ENCODE peak calls at places on chromosomes 1 and 21, in nine cellular contexts. One of them, this sample, is unnamed.

GRCh38 chr1:207805841-207806421 is 54.1 kb downstream of the CD46 start:
- DNase-seq in AG09309: peak; percentile 96
- DNase-seq in spleen: no peak
- DNase-seq in adrenal gland: peak; percentile 91
- DNase-seq in osteoblast: peak; percentile 95
- DNase-seq in astrocyte of the spinal cord: peak; percentile 92
- DNase-seq in HL-60: no peak
- DNase-seq in cardiac muscle cell: no peak
- DNase-seq in AG09319: peak; percentile 92
- DNase-seq in this sample: peak; percentile 64

GRCh38 chr1:64487061-64487460 is 17.1 kb downstream of the CACHD1 start:
- DNase-seq in astrocyte of the spinal cord: no peak
- DNase-seq in osteoblast: no peak
- DNase-seq in cardiac muscle cell: no peak
- DNase-seq in adrenal gland: no peak
- DNase-seq in AG09309: no peak
- DNase-seq in spleen: no peak
- DNase-seq in HL-60: no peak
- DNase-seq in AG09319: no peak
- DNase-seq in this sample: no peak

GRCh38 chr1:41535236-41535720 is 50.8 kb upstream of the EDN2 start:
- DNase-seq in astrocyte of the spinal cord: no peak
- DNase-seq in adrenal gland: no peak
- DNase-seq in osteoblast: no peak
- DNase-seq in AG09319: no peak
- DNase-seq in AG09309: no peak
- DNase-seq in spleen: peak; percentile 47
- DNase-seq in HL-60: no peak
- DNase-seq in cardiac muscle cell: no peak
- DNase-seq in this sample: no peak

GRCh38 chr1:72557446-72558049 is 275.2 kb upstream of the NEGR1 start:
- DNase-seq in AG09319: no peak
- DNase-seq in spleen: no peak
- DNase-seq in osteoblast: peak; percentile 11
- DNase-seq in HL-60: peak; percentile 37
- DNase-seq in AG09309: no peak
- DNase-seq in astrocyte of the spinal cord: peak; percentile 17
- DNase-seq in cardiac muscle cell: peak; percentile 9
- DNase-seq in adrenal gland: no peak
- DNase-seq in this sample: no peak

GRCh38 chr21:41820384-41821080 is 53.7 kb upstream of the RIPK4 start:
- DNase-seq in HL-60: no peak
- DNase-seq in spleen: no peak
- DNase-seq in AG09319: no peak
- DNase-seq in AG09309: no peak
- DNase-seq in astrocyte of the spinal cord: no peak
- DNase-seq in cardiac muscle cell: no peak
- DNase-seq in osteoblast: peak; percentile 34
- DNase-seq in adrenal gland: no peak
- DNase-seq in this sample: no peak

GRCh38 chr21:17554619-17555472 is 42.0 kb downstream of the CXADR start:
- DNase-seq in HL-60: no peak
- DNase-seq in spleen: no peak
- DNase-seq in astrocyte of the spinal cord: no peak
- DNase-seq in cardiac muscle cell: peak; percentile 42
- DNase-seq in AG09319: no peak
- DNase-seq in AG09309: no peak
- DNase-seq in adrenal gland: no peak
- DNase-seq in osteoblast: peak; percentile 73
- DNase-seq in this sample: no peak

GRCh38 chr1:17017435-17017834 is 5.7 kb upstream of the ATP13A2 start:
- DNase-seq in AG09319: no peak
- DNase-seq in osteoblast: no peak
- DNase-seq in adrenal gland: no peak
- DNase-seq in astrocyte of the spinal cord: no peak
- DNase-seq in HL-60: no peak
- DNase-seq in AG09309: no peak
- DNase-seq in spleen: peak; percentile 6
- DNase-seq in cardiac muscle cell: no peak
- DNase-seq in this sample: no peak

GRCh38 chr1:20078166-20078565 is 8.2 kb downstream of the PLA2G5 start:
- DNase-seq in adrenal gland: no peak
- DNase-seq in AG09309: no peak
- DNase-seq in osteoblast: no peak
- DNase-seq in HL-60: no peak
- DNase-seq in cardiac muscle cell: no peak
- DNase-seq in AG09319: no peak
- DNase-seq in astrocyte of the spinal cord: no peak
- DNase-seq in spleen: no peak
- DNase-seq in this sample: no peak

GRCh38 chr1:158153179-158153578 is 27.5 kb upstream of the CD1D start:
- DNase-seq in astrocyte of the spinal cord: no peak
- DNase-seq in HL-60: no peak
- DNase-seq in spleen: no peak
- DNase-seq in AG09309: no peak
- DNase-seq in osteoblast: no peak
- DNase-seq in adrenal gland: no peak
- DNase-seq in cardiac muscle cell: no peak
- DNase-seq in AG09319: no peak
- DNase-seq in this sample: no peak

GRCh38 chr1:53065391-53065790 is 3.4 kb downstream of the PODN start:
- DNase-seq in AG09309: no peak
- DNase-seq in osteoblast: peak; percentile 58
- DNase-seq in AG09319: no peak
- DNase-seq in cardiac muscle cell: no peak
- DNase-seq in adrenal gland: no peak
- DNase-seq in spleen: no peak
- DNase-seq in astrocyte of the spinal cord: no peak
- DNase-seq in HL-60: no peak
- DNase-seq in this sample: no peak

GRCh38 chr1:58862728-58863385 is 79.0 kb upstream of the JUN start:
- DNase-seq in osteoblast: no peak
- DNase-seq in HL-60: no peak
- DNase-seq in spleen: no peak
- DNase-seq in AG09309: no peak
- DNase-seq in cardiac muscle cell: no peak
- DNase-seq in adrenal gland: no peak
- DNase-seq in AG09319: no peak
- DNase-seq in astrocyte of the spinal cord: no peak
- DNase-seq in this sample: no peak

GRCh38 chr1:226126824-226127591 is 59.5 kb downstream of the ACBD3 start:
- DNase-seq in AG09319: no peak
- DNase-seq in astrocyte of the spinal cord: no peak
- DNase-seq in cardiac muscle cell: no peak
- DNase-seq in adrenal gland: no peak
- DNase-seq in osteoblast: peak; percentile 14
- DNase-seq in spleen: peak; percentile 82
- DNase-seq in AG09309: no peak
- DNase-seq in HL-60: no peak
- DNase-seq in this sample: no peak

GRCh38 chr1:157985473-157985872 is 8.0 kb upstream of the KIRREL1 start:
- DNase-seq in AG09319: no peak
- DNase-seq in AG09309: no peak
- DNase-seq in spleen: no peak
- DNase-seq in astrocyte of the spinal cord: no peak
- DNase-seq in osteoblast: no peak
- DNase-seq in adrenal gland: no peak
- DNase-seq in HL-60: no peak
- DNase-seq in cardiac muscle cell: no peak
- DNase-seq in this sample: no peak

GRCh38 chr1:9198538-9199361 is 35.8 kb upstream of the H6PD start:
- DNase-seq in AG09309: no peak
- DNase-seq in spleen: no peak
- DNase-seq in adrenal gland: no peak
- DNase-seq in AG09319: no peak
- DNase-seq in osteoblast: peak; percentile 75
- DNase-seq in cardiac muscle cell: peak; percentile 86
- DNase-seq in astrocyte of the spinal cord: peak; percentile 50
- DNase-seq in HL-60: no peak
- DNase-seq in this sample: no peak

GRCh38 chr1:54581621-54582035 is 33.6 kb downstream of the ACOT11 start:
- DNase-seq in osteoblast: peak; percentile 98
- DNase-seq in cardiac muscle cell: peak; percentile 72
- DNase-seq in HL-60: no peak
- DNase-seq in astrocyte of the spinal cord: peak; percentile 67
- DNase-seq in AG09319: peak; percentile 69
- DNase-seq in adrenal gland: peak; percentile 98
- DNase-seq in spleen: no peak
- DNase-seq in AG09309: peak; percentile 45
- DNase-seq in this sample: peak; percentile 19

GRCh38 chr1:245805503-245805902 is 650.7 kb downstream of the KIF26B start:
- DNase-seq in AG09319: no peak
- DNase-seq in HL-60: no peak
- DNase-seq in astrocyte of the spinal cord: no peak
- DNase-seq in spleen: no peak
- DNase-seq in adrenal gland: no peak
- DNase-seq in cardiac muscle cell: no peak
- DNase-seq in osteoblast: no peak
- DNase-seq in AG09309: no peak
- DNase-seq in this sample: no peak

GRCh38 chr1:65959896-65960295 is 167.2 kb downstream of the PDE4B start:
- DNase-seq in cardiac muscle cell: no peak
- DNase-seq in osteoblast: no peak
- DNase-seq in adrenal gland: no peak
- DNase-seq in AG09309: no peak
- DNase-seq in HL-60: no peak
- DNase-seq in AG09319: no peak
- DNase-seq in astrocyte of the spinal cord: peak; percentile 43
- DNase-seq in spleen: no peak
- DNase-seq in this sample: no peak

GRCh38 chr1:27522860-27523665 is 33.1 kb upstream of the WASF2 start:
- DNase-seq in HL-60: peak; percentile 41
- DNase-seq in AG09319: no peak
- DNase-seq in osteoblast: peak; percentile 83
- DNase-seq in cardiac muscle cell: peak; percentile 69
- DNase-seq in adrenal gland: no peak
- DNase-seq in spleen: no peak
- DNase-seq in astrocyte of the spinal cord: no peak
- DNase-seq in AG09309: no peak
- DNase-seq in this sample: no peak
- TF ChIP-seq CTCF in HL-60: no peak
- TF ChIP-seq CTCF in AG09319: peak; percentile 24
- TF ChIP-seq CTCF in osteoblast: no peak
- TF ChIP-seq CTCF in cardiac muscle cell: peak; percentile 41
- TF ChIP-seq CTCF in adrenal gland: no peak
- TF ChIP-seq CTCF in spleen: no peak
- TF ChIP-seq CTCF in astrocyte of the spinal cord: peak; percentile 36
- TF ChIP-seq CTCF in AG09309: no peak
- TF ChIP-seq CTCF in this sample: peak; percentile 42

GRCh38 chr1:94463765-94464330 is 45.7 kb downstream of the ABCD3 start:
- DNase-seq in osteoblast: peak; percentile 23
- DNase-seq in AG09319: peak; percentile 12
- DNase-seq in spleen: no peak
- DNase-seq in adrenal gland: peak; percentile 32
- DNase-seq in HL-60: peak; percentile 65
- DNase-seq in astrocyte of the spinal cord: peak; percentile 55
- DNase-seq in cardiac muscle cell: no peak
- DNase-seq in AG09309: peak; percentile 42
- DNase-seq in this sample: peak; percentile 18
- TF ChIP-seq CTCF in osteoblast: peak; percentile 72
- TF ChIP-seq CTCF in AG09319: peak; percentile 55
- TF ChIP-seq CTCF in spleen: no peak
- TF ChIP-seq CTCF in adrenal gland: peak; percentile 91
- TF ChIP-seq CTCF in HL-60: peak; percentile 63
- TF ChIP-seq CTCF in astrocyte of the spinal cord: peak; percentile 55
- TF ChIP-seq CTCF in cardiac muscle cell: peak; percentile 56
- TF ChIP-seq CTCF in AG09309: peak; percentile 69
- TF ChIP-seq CTCF in this sample: peak; percentile 41

GRCh38 chr1:117890452-117890851 is 39.0 kb downstream of the GDAP2 start:
- DNase-seq in HL-60: no peak
- DNase-seq in spleen: no peak
- DNase-seq in osteoblast: no peak
- DNase-seq in astrocyte of the spinal cord: no peak
- DNase-seq in AG09319: no peak
- DNase-seq in AG09309: no peak
- DNase-seq in adrenal gland: no peak
- DNase-seq in cardiac muscle cell: no peak
- DNase-seq in this sample: no peak

GRCh38 chr1:117897551-117897950 is 31.9 kb downstream of the GDAP2 start:
- DNase-seq in adrenal gland: no peak
- DNase-seq in HL-60: no peak
- DNase-seq in osteoblast: no peak
- DNase-seq in astrocyte of the spinal cord: no peak
- DNase-seq in AG09309: no peak
- DNase-seq in cardiac muscle cell: no peak
- DNase-seq in spleen: no peak
- DNase-seq in AG09319: no peak
- DNase-seq in this sample: no peak

GRCh38 chr1:117892512-117892911 is 36.9 kb downstream of the GDAP2 start:
- DNase-seq in spleen: no peak
- DNase-seq in adrenal gland: no peak
- DNase-seq in osteoblast: no peak
- DNase-seq in cardiac muscle cell: no peak
- DNase-seq in AG09319: no peak
- DNase-seq in HL-60: no peak
- DNase-seq in AG09309: no peak
- DNase-seq in astrocyte of the spinal cord: no peak
- DNase-seq in this sample: no peak

GRCh38 chr1:117895482-117896114 is 33.8 kb downstream of the GDAP2 start:
- DNase-seq in AG09309: peak; percentile 71
- DNase-seq in astrocyte of the spinal cord: peak; percentile 89
- DNase-seq in adrenal gland: peak; percentile 81
- DNase-seq in spleen: no peak
- DNase-seq in AG09319: peak; percentile 79
- DNase-seq in cardiac muscle cell: peak; percentile 83
- DNase-seq in osteoblast: peak; percentile 75
- DNase-seq in HL-60: peak; percentile 58
- DNase-seq in this sample: peak; percentile 90

DNA sequence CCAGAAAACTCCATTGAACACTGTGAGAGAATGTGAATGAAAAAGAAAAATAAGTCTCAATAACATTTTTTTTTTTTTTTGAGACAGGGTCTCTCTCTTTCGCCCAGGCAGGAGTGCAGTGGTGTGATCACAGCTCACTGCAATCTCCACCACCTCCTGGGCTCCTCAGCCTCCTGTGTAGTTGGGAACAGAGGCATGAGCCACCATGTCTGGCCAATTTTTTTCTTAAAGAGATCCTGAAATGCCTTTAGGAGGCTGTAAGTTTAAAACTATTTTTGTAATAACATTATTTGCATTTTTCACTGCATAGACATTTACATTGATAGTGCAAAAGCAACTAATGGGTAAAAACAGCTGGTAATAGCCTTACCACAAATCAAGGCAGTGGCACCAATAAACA is 35.3 kb downstream of the GDAP2 start:
- DNase-seq in HL-60: no peak
- DNase-seq in adrenal gland: no peak
- DNase-seq in osteoblast: no peak
- DNase-seq in astrocyte of the spinal cord: no peak
- DNase-seq in AG09309: no peak
- DNase-seq in spleen: no peak
- DNase-seq in cardiac muscle cell: no peak
- DNase-seq in AG09319: no peak
- DNase-seq in this sample: no peak
- TF ChIP-seq CTCF in HL-60: no peak
- TF ChIP-seq CTCF in adrenal gland: no peak
- TF ChIP-seq CTCF in osteoblast: no peak
- TF ChIP-seq CTCF in astrocyte of the spinal cord: no peak
- TF ChIP-seq CTCF in AG09309: no peak
- TF ChIP-seq CTCF in spleen: no peak
- TF ChIP-seq CTCF in cardiac muscle cell: no peak
- TF ChIP-seq CTCF in AG09319: no peak
- TF ChIP-seq CTCF in this sample: no peak

GRCh38 chr1:156052862-156053769 is 482 bp downstream of the UBQLN4 start:
- DNase-seq in adrenal gland: peak; percentile 58
- DNase-seq in AG09319: no peak
- DNase-seq in astrocyte of the spinal cord: peak; percentile 72
- DNase-seq in spleen: peak; percentile 93
- DNase-seq in AG09309: no peak
- DNase-seq in cardiac muscle cell: peak; percentile 84
- DNase-seq in osteoblast: peak; percentile 96
- DNase-seq in HL-60: peak; percentile 70
- DNase-seq in this sample: peak; percentile 31
- TF ChIP-seq CTCF in adrenal gland: peak; percentile 14
- TF ChIP-seq CTCF in AG09319: peak; percentile 27
- TF ChIP-seq CTCF in astrocyte of the spinal cord: peak; percentile 53
- TF ChIP-seq CTCF in spleen: no peak
- TF ChIP-seq CTCF in AG09309: peak; percentile 37
- TF ChIP-seq CTCF in cardiac muscle cell: peak; percentile 31
- TF ChIP-seq CTCF in osteoblast: no peak
- TF ChIP-seq CTCF in HL-60: no peak
- TF ChIP-seq CTCF in this sample: peak; percentile 29